ENCODE peak calls at places on chromosomes 1 and 21, in four cellular contexts. C, W, Y and I are unnamed samples.

GRCh38 chr1:16630661-16631247 is 17.4 kb upstream of the NBPF1 start:
- DNase-seq in W (no peak), C (no peak), Y (no peak), I (no peak)

GRCh38 chr1:103514920-103515503 is 10.5 kb upstream of the RNPC3 start:
- DNase-seq in W (no peak), Y (no peak), C (peak), I (no peak)

GRCh38 chr1:226479432-226479831 is 69.1 kb upstream of the STUM start:
- DNase-seq in C (no peak), W (no peak), Y (no peak), I (no peak)

GRCh38 chr21:42521384-42521783 is 7.7 kb downstream of the SLC37A1 start:
- DNase-seq in Y (no peak), W (no peak), C (no peak), I (no peak)

GRCh38 chr1:212774584-212774983 is 17.0 kb downstream of the NSL1 start:
- DNase-seq in C (no peak), W (no peak), Y (no peak), I (no peak)

GRCh38 chr21:16007933-16008332 is 278.2 kb downstream of the USP25 start:
- DNase-seq in C (no peak), Y (no peak), W (no peak), I (no peak)

GRCh38 chr1:243734311-243734700 is 115.7 kb downstream of the AKT3 start:
- DNase-seq in C (no peak), W (no peak), Y (no peak), I (no peak)

GRCh38 chr21:27804515-27804914 is 837.6 kb upstream of the ADAMTS5 start:
- DNase-seq in W (no peak), C (no peak), Y (no peak), I (no peak)

GRCh38 chr1:208544794-208545193 is 300.6 kb upstream of the PLXNA2 start:
- DNase-seq in W (no peak), C (no peak), Y (no peak), I (no peak)

GRCh38 chr1:12383786-12384185 is 154.0 kb downstream of the VPS13D start:
- DNase-seq in Y (no peak), W (no peak), C (no peak), I (no peak)

GRCh38 chr1:109980324-109981127 is 4.0 kb upstream of the AHCYL1 start:
- DNase-seq in C (peak), Y (no peak), W (no peak), I (no peak)

GRCh38 chr1:21574464-21575151 is 65.4 kb downstream of the ALPL start:
- DNase-seq in Y (no peak), W (no peak), C (peak), I (no peak)

GRCh38 chr1:63486679-63487078 is 36.3 kb downstream of the ITGB3BP start:
- DNase-seq in Y (no peak), C (no peak), W (no peak), I (no peak)

GRCh38 chr1:32784817-32785216 is 32.3 kb downstream of the YARS1 start:
- DNase-seq in C (no peak), W (no peak), Y (no peak), I (no peak)

GRCh38 chr1:171243878-171244277 is 4.4 kb upstream of the FMO1 start:
- DNase-seq in C (no peak), Y (no peak), W (no peak), I (no peak)

GRCh38 chr1:110118636-110119396 is 6.6 kb downstream of the UBL4B start:
- DNase-seq in C (no peak), W (peak), Y (no peak), I (no peak)

GRCh38 chr21:34730194-34730593 is 61.4 kb downstream of the CLIC6 start:
- DNase-seq in Y (no peak), C (no peak), W (no peak), I (no peak)

GRCh38 chr1:184379111-184379752 is 7.6 kb upstream of the C1orf21 start:
- DNase-seq in C (peak), W (no peak), Y (no peak), I (no peak)

GRCh38 chr1:92299477-92300125 is 742 bp downstream of the RPAP2 start:
- DNase-seq in C (peak), W (no peak), Y (no peak), I (no peak)

GRCh38 chr1:15559189-15559815 is 25.5 kb downstream of the AGMAT start:
- DNase-seq in W (no peak), C (no peak), Y (no peak), I (no peak)

GRCh38 chr1:1132928-1133750 is 17.2 kb upstream of the C1orf159 start:
- DNase-seq in W (no peak), C (no peak), Y (no peak), I (no peak)

GRCh38 chr1:20634594-20635084 is 1.4 kb downstream of the PINK1 start:
- DNase-seq in C (peak), Y (no peak), W (no peak), I (no peak)

GRCh38 chr1:211237579-211237978 is 21.6 kb upstream of the RCOR3 start:
- DNase-seq in W (no peak), C (no peak), Y (no peak), I (no peak)

GRCh38 chr1:37865348-37866119 is 6.1 kb upstream of the MTF1 start:
- DNase-seq in Y (no peak), W (no peak), C (no peak), I (no peak)